ENCODE peak calls at places on chromosomes 4 and X, in five cellular contexts. One of them, this sample, is unnamed.

GRCh38 chrX:149527705-149528104 is 13.1 kb upstream of the EOLA1 start:
- DNase-seq in AG10803: peak
- DNase-seq in CD4-positive, alpha-beta T cell: no peak
- DNase-seq in BJ: no peak
- DNase-seq in GM12865: peak
- DNase-seq in this sample: no peak

GRCh38 chr4:39698424-39699009 is 581 bp downstream of the UBE2K start:
- DNase-seq in GM12865: no peak
- DNase-seq in BJ: no peak
- DNase-seq in AG10803: no peak
- DNase-seq in CD4-positive, alpha-beta T cell: peak
- DNase-seq in this sample: no peak

GRCh38 chr4:74376888-74377483 is 12.0 kb downstream of the EREG start:
- DNase-seq in AG10803: peak
- DNase-seq in BJ: no peak
- DNase-seq in GM12865: peak
- DNase-seq in CD4-positive, alpha-beta T cell: no peak
- DNase-seq in this sample: no peak

GRCh38 chr4:82797591-82798081 is 960 bp downstream of the SCD5 start:
- DNase-seq in BJ: no peak
- DNase-seq in GM12865: peak
- DNase-seq in CD4-positive, alpha-beta T cell: no peak
- DNase-seq in AG10803: peak
- DNase-seq in this sample: no peak

GRCh38 chr4:82626251-82626868 is 64.6 kb upstream of the TMEM150C start:
- DNase-seq in GM12865: no peak
- DNase-seq in BJ: no peak
- DNase-seq in CD4-positive, alpha-beta T cell: no peak
- DNase-seq in AG10803: no peak
- DNase-seq in this sample: no peak

GRCh38 chr4:83011779-83012630 is 1.4 kb upstream of the LIN54 start:
- DNase-seq in GM12865: peak
- DNase-seq in CD4-positive, alpha-beta T cell: no peak
- DNase-seq in AG10803: peak
- DNase-seq in BJ: no peak
- DNase-seq in this sample: no peak

GRCh38 chr4:106268731-106269272 is 47.2 kb downstream of the TBCK start:
- DNase-seq in BJ: peak
- DNase-seq in AG10803: peak
- DNase-seq in CD4-positive, alpha-beta T cell: no peak
- DNase-seq in GM12865: no peak
- DNase-seq in this sample: no peak

GRCh38 chrX:6244666-6245065 is 16.0 kb upstream of the NLGN4X start:
- DNase-seq in BJ: no peak
- DNase-seq in AG10803: no peak
- DNase-seq in CD4-positive, alpha-beta T cell: no peak
- DNase-seq in GM12865: no peak
- DNase-seq in this sample: no peak

GRCh38 chrX:50769389-50770063 is 44.5 kb downstream of the SHROOM4 start:
- DNase-seq in GM12865: no peak
- DNase-seq in CD4-positive, alpha-beta T cell: no peak
- DNase-seq in AG10803: no peak
- DNase-seq in BJ: no peak
- DNase-seq in this sample: no peak

GRCh38 chrX:150768580-150769190 is 75.5 kb downstream of the MTMR1 start:
- DNase-seq in BJ: no peak
- DNase-seq in GM12865: no peak
- DNase-seq in AG10803: no peak
- DNase-seq in CD4-positive, alpha-beta T cell: no peak
- DNase-seq in this sample: no peak

GRCh38 chrX:46485897-46486296 is 59.3 kb downstream of the ZNF674 start:
- DNase-seq in GM12865: no peak
- DNase-seq in AG10803: no peak
- DNase-seq in CD4-positive, alpha-beta T cell: peak
- DNase-seq in BJ: no peak
- DNase-seq in this sample: no peak

GRCh38 chr4:74006009-74006476 is 7.6 kb upstream of the CXCL5 start:
- DNase-seq in BJ: no peak
- DNase-seq in CD4-positive, alpha-beta T cell: no peak
- DNase-seq in AG10803: peak
- DNase-seq in GM12865: no peak
- DNase-seq in this sample: no peak

GRCh38 chr4:102139132-102139573 is 206.1 kb downstream of the SLC39A8 start:
- DNase-seq in AG10803: peak
- DNase-seq in GM12865: no peak
- DNase-seq in CD4-positive, alpha-beta T cell: no peak
- DNase-seq in BJ: peak
- DNase-seq in this sample: no peak

GRCh38 chrX:155864655-155865054 is 16.5 kb upstream of the VAMP7 start:
- DNase-seq in BJ: no peak
- DNase-seq in AG10803: no peak
- DNase-seq in CD4-positive, alpha-beta T cell: no peak
- DNase-seq in GM12865: no peak
- DNase-seq in this sample: no peak

GRCh38 chrX:109475174-109475891 is 6.6 kb downstream of the GUCY2F start:
- DNase-seq in AG10803: peak
- DNase-seq in CD4-positive, alpha-beta T cell: no peak
- DNase-seq in BJ: no peak
- DNase-seq in GM12865: peak
- DNase-seq in this sample: no peak

DNA sequence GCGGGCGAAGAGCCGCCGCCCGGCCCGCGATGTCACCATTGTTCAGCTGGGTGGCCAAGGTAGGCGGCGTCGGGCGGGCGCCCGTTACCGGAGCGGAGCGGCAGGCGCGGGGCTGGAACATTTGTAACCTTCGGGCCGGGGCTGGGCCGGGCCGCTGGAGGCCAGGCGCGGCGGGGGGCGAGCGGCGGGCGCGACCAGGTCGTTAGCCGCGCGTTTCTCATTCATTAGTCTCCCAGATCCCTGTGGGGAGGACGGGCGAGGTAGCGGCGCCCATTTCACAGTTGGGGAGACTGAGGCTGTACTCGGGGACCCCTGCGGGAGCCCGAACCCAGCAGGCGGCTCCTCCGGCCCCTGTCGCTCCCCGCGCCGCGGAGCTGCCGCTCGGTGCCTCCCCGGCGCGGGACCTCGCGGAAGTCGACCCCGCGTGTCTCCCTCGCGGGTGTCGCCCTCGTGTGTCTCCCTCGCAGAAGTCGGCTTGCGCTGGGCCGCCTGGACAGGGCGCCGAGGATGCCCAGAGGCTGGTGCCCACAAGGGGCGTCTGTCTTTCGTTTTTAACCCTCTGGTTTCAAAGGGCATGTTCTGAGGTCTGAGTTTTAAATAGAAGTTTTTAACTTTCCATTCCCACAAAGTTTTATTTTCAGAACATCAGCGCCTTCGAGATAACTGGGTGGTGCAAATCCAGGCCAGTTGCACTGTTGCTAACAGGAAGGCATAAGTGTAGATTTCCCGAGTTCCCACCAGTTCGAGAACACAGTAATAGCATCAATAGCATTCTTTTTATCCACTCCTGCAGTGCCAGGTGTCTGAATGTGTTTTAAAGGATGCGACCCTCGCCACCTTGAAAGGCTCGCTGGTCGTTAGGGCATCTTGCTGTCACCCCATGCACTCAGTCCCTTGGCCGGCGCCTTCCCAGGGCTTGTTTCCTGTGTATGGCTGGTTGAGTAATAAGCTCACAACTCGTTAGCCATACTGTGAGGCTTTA is 17.6 kb downstream of the PTTG2 start:
- DNase-seq in BJ: no peak
- DNase-seq in CD4-positive, alpha-beta T cell: peak
- DNase-seq in AG10803: peak
- DNase-seq in GM12865: peak
- DNase-seq in this sample: peak
- TF ChIP-seq CTCF in BJ: peak
- TF ChIP-seq CTCF in CD4-positive, alpha-beta T cell: peak
- TF ChIP-seq CTCF in AG10803: peak
- TF ChIP-seq CTCF in GM12865: peak
- TF ChIP-seq CTCF in this sample: no peak

DNA sequence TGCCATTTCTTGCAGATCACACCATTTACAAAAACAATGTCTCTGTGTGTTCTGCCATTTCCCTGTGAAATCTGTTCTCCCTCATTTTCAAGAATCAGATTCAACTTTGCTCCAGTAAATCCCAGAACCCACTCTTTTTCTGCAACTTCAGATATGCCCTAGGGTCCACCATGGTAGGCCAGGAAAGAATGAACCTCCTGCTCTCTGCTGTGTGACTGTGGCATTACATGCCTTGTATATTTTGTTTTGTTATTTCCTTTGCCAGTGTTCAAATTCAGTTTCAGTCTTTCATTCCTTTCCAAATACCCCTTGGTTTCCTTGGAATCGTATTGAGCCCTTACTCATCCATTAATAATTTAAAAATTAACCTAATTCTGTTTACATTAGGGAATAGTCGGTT is 290.2 kb upstream of the VCX start:
- DNase-seq in AG10803: no peak
- DNase-seq in GM12865: no peak
- DNase-seq in CD4-positive, alpha-beta T cell: no peak
- DNase-seq in BJ: no peak
- DNase-seq in this sample: no peak
- TF ChIP-seq CTCF in AG10803: peak
- TF ChIP-seq CTCF in GM12865: no peak
- TF ChIP-seq CTCF in CD4-positive, alpha-beta T cell: no peak
- TF ChIP-seq CTCF in BJ: no peak
- TF ChIP-seq CTCF in this sample: no peak

GRCh38 chr4:5378002-5378401 is 326.7 kb downstream of the STK32B start:
- DNase-seq in GM12865: peak
- DNase-seq in BJ: no peak
- DNase-seq in AG10803: peak
- DNase-seq in CD4-positive, alpha-beta T cell: no peak
- DNase-seq in this sample: no peak
- TF ChIP-seq CTCF in GM12865: peak
- TF ChIP-seq CTCF in BJ: peak
- TF ChIP-seq CTCF in AG10803: peak
- TF ChIP-seq CTCF in CD4-positive, alpha-beta T cell: no peak
- TF ChIP-seq CTCF in this sample: no peak

GRCh38 chrX:1448793-1449580 is 3.7 kb downstream of the ASMTL start:
- DNase-seq in AG10803: no peak
- DNase-seq in CD4-positive, alpha-beta T cell: peak
- DNase-seq in BJ: no peak
- DNase-seq in GM12865: no peak
- DNase-seq in this sample: peak

GRCh38 chrX:1449581-1450149 is 3.0 kb downstream of the ASMTL start:
- DNase-seq in BJ: no peak
- DNase-seq in GM12865: no peak
- DNase-seq in AG10803: no peak
- DNase-seq in CD4-positive, alpha-beta T cell: no peak
- DNase-seq in this sample: no peak

GRCh38 chrX:1451676-1452496 is 823 bp downstream of the ASMTL start:
- DNase-seq in GM12865: no peak
- DNase-seq in CD4-positive, alpha-beta T cell: peak
- DNase-seq in AG10803: no peak
- DNase-seq in BJ: no peak
- DNase-seq in this sample: peak

GRCh38 chrX:1451251-1451675 is 1.4 kb downstream of the ASMTL start:
- DNase-seq in GM12865: no peak
- DNase-seq in AG10803: no peak
- DNase-seq in BJ: no peak
- DNase-seq in CD4-positive, alpha-beta T cell: peak
- DNase-seq in this sample: peak

DNA sequence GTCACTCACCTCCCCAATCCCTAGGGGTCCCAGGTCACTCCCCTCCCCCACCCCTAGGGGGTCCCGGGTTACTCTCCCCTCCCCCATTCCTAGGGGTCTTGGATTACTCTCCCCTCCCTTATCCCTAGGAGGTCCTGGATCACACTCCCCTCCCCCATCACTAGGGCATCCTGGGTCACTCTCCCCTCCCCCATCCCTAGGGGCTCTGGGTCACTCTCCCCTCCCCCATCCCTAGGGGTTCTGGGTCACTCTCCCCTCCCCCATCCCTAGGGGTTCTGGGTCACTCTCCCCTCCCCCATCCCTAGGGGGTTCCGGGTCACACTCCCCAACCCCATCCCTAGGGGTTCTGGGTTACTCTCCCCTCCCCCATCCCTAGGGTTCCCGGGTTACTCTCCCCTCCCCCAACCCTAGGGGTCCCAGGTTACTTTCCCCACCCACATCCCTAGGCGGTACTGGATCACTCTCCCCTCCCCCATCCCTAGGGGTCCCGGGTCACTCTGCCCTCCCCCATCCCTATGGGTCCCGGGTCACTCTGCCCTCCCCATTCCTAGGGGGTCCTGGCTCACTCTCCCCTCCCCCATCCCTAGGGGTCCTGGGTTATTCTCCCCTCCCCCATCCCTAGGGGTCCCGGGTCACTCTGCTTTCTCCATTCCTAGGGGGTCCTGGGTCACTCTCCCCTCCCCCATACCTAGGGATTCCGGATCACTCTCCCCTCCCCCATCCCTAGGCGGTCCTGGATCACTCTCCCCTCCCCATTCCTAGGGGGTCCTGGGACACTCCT is 2.1 kb downstream of the ASMTL start:
- DNase-seq in CD4-positive, alpha-beta T cell: peak
- DNase-seq in GM12865: no peak
- DNase-seq in BJ: no peak
- DNase-seq in AG10803: no peak
- DNase-seq in this sample: no peak
- TF ChIP-seq CTCF in CD4-positive, alpha-beta T cell: no peak
- TF ChIP-seq CTCF in GM12865: no peak
- TF ChIP-seq CTCF in BJ: no peak
- TF ChIP-seq CTCF in AG10803: no peak
- TF ChIP-seq CTCF in this sample: no peak

GRCh38 chr4:55426518-55426917 is 30.8 kb downstream of the TMEM165 start:
- DNase-seq in CD4-positive, alpha-beta T cell: no peak
- DNase-seq in BJ: no peak
- DNase-seq in AG10803: no peak
- DNase-seq in GM12865: no peak
- DNase-seq in this sample: no peak
- TF ChIP-seq CTCF in CD4-positive, alpha-beta T cell: no peak
- TF ChIP-seq CTCF in BJ: no peak
- TF ChIP-seq CTCF in AG10803: no peak
- TF ChIP-seq CTCF in GM12865: no peak
- TF ChIP-seq CTCF in this sample: no peak

GRCh38 chrX:38175140-38175539 is 45.5 kb downstream of the SRPX start:
- DNase-seq in GM12865: peak
- DNase-seq in BJ: no peak
- DNase-seq in CD4-positive, alpha-beta T cell: no peak
- DNase-seq in AG10803: no peak
- DNase-seq in this sample: no peak
- TF ChIP-seq CTCF in GM12865: peak
- TF ChIP-seq CTCF in BJ: peak
- TF ChIP-seq CTCF in CD4-positive, alpha-beta T cell: no peak
- TF ChIP-seq CTCF in AG10803: peak
- TF ChIP-seq CTCF in this sample: no peak

GRCh38 chrX:11137543-11138139 is 26.5 kb downstream of the HCCS start:
- DNase-seq in AG10803: peak
- DNase-seq in BJ: peak
- DNase-seq in GM12865: peak
- DNase-seq in CD4-positive, alpha-beta T cell: no peak
- DNase-seq in this sample: no peak
- TF ChIP-seq CTCF in AG10803: peak
- TF ChIP-seq CTCF in BJ: peak
- TF ChIP-seq CTCF in GM12865: peak
- TF ChIP-seq CTCF in CD4-positive, alpha-beta T cell: peak
- TF ChIP-seq CTCF in this sample: no peak

This sample was measured in activated B cell treated with CpG ODN at 0.5 μM for 24 hours.